ENCODE peak calls at places on chromosomes 3 and 15, in eight cellular contexts. G is activated CD4-positive, alpha-beta T cell treated with anti-CD3 and anti-CD28 coated beads, Interleukin-2, amount 10 ng/mL, durations not matched to agents 7 days and 5 days; C is coronary artery; H is putamen; A is AG09309; K is stimulated activated CD4-positive, alpha-beta T cell treated with anti-CD3 and anti-CD28 coated beads, Interleukin-1b, Interleukin-23, amount 100 ng/mL, for 24 hours; U is NCI-H510A treated with DMSO at 0.1 percent for 48 hours; Z is naive B cell. O is an unnamed sample.

GRCh38 chr3:71103430-71103881 is 480.1 kb downstream of the FOXP1 start:
- DNase-seq in G (no peak), C (no peak), H (no peak), A (peak), K (no peak), U (no peak), Z (no peak), O (peak)

GRCh38 chr3:77885381-77885780 is 845.5 kb downstream of the ROBO2 start:
- DNase-seq in G (no peak), C (no peak), H (no peak), A (no peak), K (no peak), U (no peak), Z (no peak), O (peak)

GRCh38 chr3:127908202-127908601 is 6.8 kb upstream of the KBTBD12 start:
- DNase-seq in G (no peak), C (no peak), H (no peak), A (no peak), K (no peak), U (no peak), Z (no peak), O (no peak)

GRCh38 chr3:36178018-36178417 is 202.3 kb upstream of the STAC start:
- DNase-seq in G (no peak), C (no peak), H (no peak), A (no peak), K (no peak), U (no peak), Z (no peak), O (no peak)

GRCh38 chr3:28521663-28522062 is 173.0 kb upstream of the AZI2 start:
- DNase-seq in G (no peak), C (no peak), H (no peak), A (no peak), K (no peak), U (no peak), Z (no peak), O (no peak)

GRCh38 chr15:34753236-34753894 is 1.4 kb downstream of the GJD2 start:
- DNase-seq in G (no peak), C (no peak), H (no peak), A (no peak), K (no peak), U (no peak), Z (no peak), O (peak)

GRCh38 chr15:61003683-61004299 is 225.3 kb downstream of the RORA start:
- DNase-seq in G (no peak), C (no peak), H (no peak), A (no peak), K (no peak), U (no peak), Z (no peak), O (no peak)

GRCh38 chr15:32641517-32642059 is at the start of gene SCG5:
- DNase-seq in G (no peak), C (no peak), H (peak), A (no peak), K (no peak), U (peak), Z (no peak), O (peak)

GRCh38 chr15:38876621-38877020 is 312.0 kb upstream of the RASGRP1 start:
- DNase-seq in G (no peak), C (no peak), H (no peak), A (no peak), K (no peak), U (no peak), Z (no peak), O (no peak)

GRCh38 chr15:29260896-29261295 is 8.7 kb downstream of the NSMCE3 start:
- DNase-seq in G (no peak), C (no peak), H (no peak), A (no peak), K (no peak), U (no peak), Z (no peak), O (no peak)

GRCh38 chr3:36811768-36812167 is 47.4 kb upstream of the DCLK3 start:
- DNase-seq in G (no peak), C (no peak), H (no peak), A (no peak), K (no peak), U (no peak), Z (no peak), O (no peak)

GRCh38 chr3:167032267-167032876 is 347.7 kb downstream of the ZBBX start:
- DNase-seq in G (no peak), C (no peak), H (peak), A (no peak), K (no peak), U (peak), Z (no peak), O (peak)

GRCh38 chr15:92877000-92877399 is 23.1 kb upstream of the CHD2 start:
- DNase-seq in G (no peak), C (no peak), H (no peak), A (no peak), K (no peak), U (no peak), Z (no peak), O (no peak)

GRCh38 chr3:54257114-54257513 is 134.8 kb downstream of the CACNA2D3 start:
- DNase-seq in G (no peak), C (no peak), H (no peak), A (no peak), K (no peak), U (no peak), Z (no peak), O (no peak)

GRCh38 chr3:130900959-130901358 is 7.1 kb downstream of the ATP2C1 start:
- DNase-seq in G (no peak), C (no peak), H (no peak), A (no peak), K (no peak), U (no peak), Z (no peak), O (no peak)

GRCh38 chr3:104359546-104359945 is 1007.2 kb upstream of the ALCAM start:
- DNase-seq in G (no peak), C (no peak), H (no peak), A (peak), K (no peak), U (no peak), Z (no peak), O (peak)

GRCh38 chr3:135869439-135870105 is 96.0 kb upstream of the PPP2R3A start:
- DNase-seq in G (no peak), C (no peak), H (no peak), A (no peak), K (no peak), U (no peak), Z (no peak), O (peak)

GRCh38 chr3:51400169-51400568 is 9.1 kb downstream of the RBM15B start:
- DNase-seq in G (no peak), C (no peak), H (no peak), A (no peak), K (no peak), U (no peak), Z (no peak), O (no peak)

GRCh38 chr15:92082217-92082843 is 228.8 kb downstream of the SLCO3A1 start:
- DNase-seq in G (peak), C (no peak), H (peak), A (peak), K (no peak), U (peak), Z (no peak), O (peak)

GRCh38 chr3:8882171-8882593 is 81.1 kb downstream of the RAD18 start:
- DNase-seq in G (no peak), C (no peak), H (no peak), A (no peak), K (no peak), U (no peak), Z (no peak), O (no peak)

GRCh38 chr3:187811580-187812250 is 66.4 kb upstream of the BCL6 start:
- DNase-seq in G (no peak), C (no peak), H (no peak), A (peak), K (no peak), U (no peak), Z (no peak), O (peak)

GRCh38 chr3:49500408-49501257 is 30.6 kb downstream of the DAG1 start:
- DNase-seq in G (no peak), C (peak), H (no peak), A (peak), K (no peak), U (no peak), Z (no peak), O (peak)

GRCh38 chr15:69973102-69973714 is 124.5 kb downstream of the TLE3 start:
- DNase-seq in G (peak), C (no peak), H (no peak), A (no peak), K (peak), U (no peak), Z (no peak), O (peak)

GRCh38 chr3:150913174-150913922 is 8.1 kb upstream of the MINDY4B start:
- DNase-seq in G (no peak), C (no peak), H (peak), A (no peak), K (no peak), U (no peak), Z (no peak), O (no peak)

GRCh38 chr3:165874663-165875489 is 37.7 kb upstream of the BCHE start:
- DNase-seq in G (no peak), C (no peak), H (no peak), A (no peak), K (no peak), U (no peak), Z (no peak), O (no peak)

GRCh38 chr3:144463916-144464315 is 492.3 kb downstream of the DIPK2A start:
- DNase-seq in G (no peak), C (no peak), H (no peak), A (no peak), K (no peak), U (no peak), Z (no peak), O (no peak)

GRCh38 chr15:73924258-73924921 is 1.9 kb upstream of the LOXL1 start:
- DNase-seq in G (no peak), C (no peak), H (peak), A (peak), K (no peak), U (no peak), Z (no peak), O (peak)

GRCh38 chr3:52277972-52278509 is 408 bp downstream of the WDR82 start:
- DNase-seq in G (peak), C (peak), H (no peak), A (no peak), K (no peak), U (peak), Z (peak), O (peak)

GRCh38 chr15:51025454-51025846 is 69.3 kb downstream of the TNFAIP8L3 start:
- DNase-seq in G (no peak), C (no peak), H (no peak), A (no peak), K (no peak), U (no peak), Z (no peak), O (no peak)